ENCODE peak calls at places on chromosomes 16 and 17, in nine cellular contexts. Z is RWPE2, K is GM12865, Q is AG10803, I is colonic mucosa, S is transverse colon, L is BE2C, B is Peyer's patch, G is cardiac fibroblast. N is an unnamed sample.

GRCh38 chr17:36608794-36609497 is 7.6 kb downstream of the MRM1 start:
- DNase-seq in Z (no peak), K (peak), Q (peak), I (peak), S (peak), L (peak), B (peak), G (peak), N (peak)

GRCh38 chr17:8728991-8729390 is 15.6 kb downstream of the CCDC42 start:
- DNase-seq in Z (no peak), K (no peak), Q (no peak), I (no peak), S (no peak), L (no peak), B (no peak), G (no peak), N (no peak)

GRCh38 chr17:45108595-45109521 is 23.5 kb downstream of the PLCD3 start:
- DNase-seq in Z (no peak), K (no peak), Q (no peak), I (no peak), S (peak), L (no peak), B (no peak), G (no peak), N (no peak)

GRCh38 chr17:40564883-40565744 is at the start of gene CCR7:
- DNase-seq in Z (no peak), K (peak), Q (no peak), I (no peak), S (peak), L (no peak), B (no peak), G (no peak), N (no peak)

GRCh38 chr16:73433493-73434307 is 385.8 kb upstream of the ZFHX3 start:
- DNase-seq in Z (no peak), K (no peak), Q (no peak), I (no peak), S (no peak), L (no peak), B (no peak), G (no peak), N (no peak)

GRCh38 chr17:69506489-69506888 is 92.0 kb downstream of the MAP2K6 start:
- DNase-seq in Z (no peak), K (peak), Q (no peak), I (no peak), S (no peak), L (no peak), B (no peak), G (no peak), N (no peak)

GRCh38 chr16:85667841-85668413 is 20.8 kb downstream of the GINS2 start:
- DNase-seq in Z (peak), K (no peak), Q (no peak), I (no peak), S (no peak), L (no peak), B (peak), G (no peak), N (no peak)

GRCh38 chr16:86919531-86920305 is 341.4 kb downstream of the FOXL1 start:
- DNase-seq in Z (no peak), K (no peak), Q (no peak), I (no peak), S (no peak), L (no peak), B (peak), G (no peak), N (no peak)

GRCh38 chr16:81564368-81565060 is 119.9 kb downstream of the CMIP start:
- DNase-seq in Z (no peak), K (no peak), Q (peak), I (no peak), S (no peak), L (no peak), B (no peak), G (no peak), N (peak)

DNA sequence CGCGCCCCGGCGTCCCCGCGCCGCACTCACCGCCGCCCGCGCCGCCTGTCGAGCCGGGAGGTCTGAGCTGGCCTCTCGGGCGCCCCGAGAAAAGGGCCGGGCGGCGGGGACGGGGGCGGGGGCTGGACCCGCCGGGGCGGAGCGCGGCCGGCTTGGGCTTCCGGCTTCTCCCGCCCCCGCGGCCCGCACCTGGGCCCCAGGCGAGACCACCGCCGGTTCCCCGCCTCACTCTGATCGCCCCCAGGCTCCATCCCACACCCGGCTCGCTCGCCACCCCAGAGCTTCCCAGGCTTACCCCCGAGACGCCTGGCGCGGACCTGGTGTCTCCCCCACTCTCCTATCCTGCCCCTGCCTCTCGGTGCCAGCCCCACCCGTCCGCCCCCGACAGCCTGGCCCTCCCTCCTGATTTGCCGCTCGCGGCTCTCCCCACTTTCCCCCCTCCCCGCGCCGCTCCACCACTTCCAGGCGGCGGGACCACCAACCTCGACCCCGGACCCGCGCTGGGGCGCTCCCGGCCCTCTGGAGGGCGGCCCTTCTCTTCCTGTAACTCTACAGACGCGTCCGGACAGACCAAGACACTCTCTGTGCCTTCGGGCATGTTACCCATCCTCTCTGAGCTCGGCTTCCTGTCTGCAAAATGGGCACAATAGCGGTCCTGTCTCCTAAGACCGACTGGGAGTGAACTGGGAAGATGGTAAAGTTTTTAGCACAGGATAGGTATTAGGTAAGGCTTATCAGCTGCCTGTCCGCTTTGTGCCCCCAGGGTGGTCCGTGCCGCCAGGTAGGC is at the start of gene LITAF:
- DNase-seq in Z (no peak), K (peak), Q (peak), I (peak), S (peak), L (peak), B (peak), G (peak), N (no peak)
- TF ChIP-seq CTCF in Z (no peak), K (no peak), Q (no peak), I (no peak), S (no peak), L (no peak), B (no peak), G (no peak), N (no peak)

GRCh38 chr17:47225436-47225858 is 16.3 kb downstream of the MYL4 start:
- DNase-seq in Z (no peak), K (no peak), Q (peak), I (peak), S (peak), L (peak), B (no peak), G (peak), N (peak)
- H3K4me3 ChIP-seq in Z (no peak), K (no peak), Q (no peak), I (no peak), S (no peak), L (no peak), B (no peak), G (no peak), N (no peak)

GRCh38 chr17:42670199-42670924 is 6.4 kb downstream of the PLEKHH3 start:
- DNase-seq in Z (no peak), K (no peak), Q (no peak), I (no peak), S (no peak), L (no peak), B (no peak), G (no peak), N (no peak)
- TF ChIP-seq CTCF in Z (no peak), K (peak), Q (no peak), I (no peak), S (no peak), L (no peak), B (no peak), G (no peak), N (no peak)

DNA sequence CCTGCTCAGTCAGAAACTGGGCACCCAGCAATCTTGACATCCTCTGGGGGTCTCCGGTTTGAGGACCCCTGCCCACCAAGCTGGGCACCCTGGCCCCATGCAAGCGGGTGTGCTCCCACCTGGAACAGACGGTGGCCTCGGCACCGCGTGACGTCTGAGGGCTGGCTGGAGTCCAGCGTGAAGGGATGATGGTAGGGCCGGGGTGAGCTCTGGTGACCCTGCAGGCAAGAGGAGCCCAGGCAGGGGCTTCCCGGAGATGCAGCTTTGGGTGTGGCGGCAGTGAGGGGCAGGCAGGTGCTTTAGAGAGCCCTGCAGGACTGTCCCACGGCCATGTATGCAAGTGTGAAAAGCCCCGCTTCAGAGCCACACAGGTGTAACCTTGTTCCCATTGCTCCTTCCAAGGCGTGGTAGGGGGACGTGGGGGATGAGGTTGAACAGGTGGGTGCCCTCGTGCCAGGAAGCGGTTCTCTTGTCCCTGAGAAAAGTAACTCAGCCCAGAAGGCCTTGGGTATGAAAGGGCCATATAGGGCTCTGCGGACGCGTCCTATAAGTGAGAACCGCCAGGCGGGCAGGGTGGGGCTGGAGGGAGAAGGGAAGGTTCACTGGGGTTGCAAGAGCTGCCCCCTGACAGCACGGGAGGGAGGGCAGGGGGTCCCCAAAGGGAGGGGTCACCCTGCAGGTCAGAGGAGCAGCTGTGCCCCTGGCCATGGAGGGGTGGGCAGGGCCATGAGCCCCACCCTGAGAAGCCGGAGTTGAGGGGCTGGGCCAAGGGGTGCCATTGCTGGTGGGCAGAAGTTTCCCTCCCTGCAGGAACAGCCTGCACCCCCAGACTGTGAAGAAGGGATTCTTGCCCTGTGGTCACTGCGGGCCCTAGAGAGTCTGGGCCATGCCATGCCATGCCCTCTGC is 9.2 kb downstream of the RGS11 start:
- DNase-seq in Z (no peak), K (no peak), Q (no peak), I (no peak), S (no peak), L (no peak), B (peak), G (no peak), N (no peak)
- H3K4me3 ChIP-seq in Z (no peak), K (no peak), Q (no peak), I (no peak), S (no peak), L (no peak), B (no peak), G (no peak), N (no peak)

GRCh38 chr17:50541916-50542688 is 4.9 kb upstream of the SPATA20 start:
- DNase-seq in Z (peak), K (peak), Q (peak), I (peak), S (peak), L (peak), B (peak), G (peak), N (no peak)
- TF ChIP-seq CTCF in Z (peak), K (peak), Q (peak), I (no peak), S (no peak), L (peak), B (peak), G (no peak), N (no peak)

N was measured in astrocyte of the cerebellum.